ENCODE peak calls at places on chromosomes 5 and 9, in four cellular contexts. One of them, this sample, is unnamed.

GRCh38 chr9:95635986-95636600 is 119.3 kb upstream of the PTCH1 start:
- DNase-seq in HL-60: no peak
- DNase-seq in GM12891: no peak
- DNase-seq in K562: no peak
- DNase-seq in this sample: no peak

GRCh38 chr5:159905496-159905895 is 10.8 kb upstream of the ADRA1B start:
- DNase-seq in K562: no peak
- DNase-seq in GM12891: no peak
- DNase-seq in HL-60: no peak
- DNase-seq in this sample: no peak

GRCh38 chr5:175288048-175288621 is 155.8 kb downstream of the DRD1 start:
- DNase-seq in K562: no peak
- DNase-seq in HL-60: no peak
- DNase-seq in GM12891: no peak
- DNase-seq in this sample: no peak

GRCh38 chr5:173689713-173690360 is 73.4 kb upstream of the BOD1 start:
- DNase-seq in GM12891: no peak
- DNase-seq in HL-60: no peak
- DNase-seq in K562: no peak
- DNase-seq in this sample: no peak

GRCh38 chr9:74379718-74380117 is 117.4 kb upstream of the RORB start:
- DNase-seq in K562: peak; percentile 20
- DNase-seq in HL-60: no peak
- DNase-seq in GM12891: no peak
- DNase-seq in this sample: no peak

GRCh38 chr9:120642129-120642528 is 62.2 kb upstream of the CDK5RAP2 start:
- DNase-seq in GM12891: no peak
- DNase-seq in K562: peak; percentile 62
- DNase-seq in HL-60: no peak
- DNase-seq in this sample: no peak

GRCh38 chr9:73743826-73744225 is 592.2 kb downstream of the ANXA1 start:
- DNase-seq in K562: no peak
- DNase-seq in GM12891: no peak
- DNase-seq in HL-60: no peak
- DNase-seq in this sample: no peak

GRCh38 chr5:39501403-39501802 is 76.6 kb upstream of the DAB2 start:
- DNase-seq in GM12891: no peak
- DNase-seq in HL-60: no peak
- DNase-seq in K562: no peak
- DNase-seq in this sample: no peak

GRCh38 chr9:99726758-99727157 is 94.9 kb upstream of the NR4A3 start:
- DNase-seq in GM12891: no peak
- DNase-seq in HL-60: no peak
- DNase-seq in K562: no peak
- DNase-seq in this sample: no peak

GRCh38 chr9:109171926-109172325 is 4.9 kb upstream of the FRRS1L start:
- DNase-seq in GM12891: no peak
- DNase-seq in K562: peak; percentile 29
- DNase-seq in HL-60: no peak
- DNase-seq in this sample: no peak

GRCh38 chr9:75146229-75146628 is 57.9 kb downstream of the OSTF1 start:
- DNase-seq in K562: no peak
- DNase-seq in HL-60: no peak
- DNase-seq in GM12891: no peak
- DNase-seq in this sample: no peak

GRCh38 chr5:64971538-64971937 is 202.8 kb downstream of the CWC27 start:
- DNase-seq in HL-60: no peak
- DNase-seq in K562: no peak
- DNase-seq in GM12891: no peak
- DNase-seq in this sample: no peak

GRCh38 chr5:141637693-141638419 is 1.1 kb downstream of the RELL2 start:
- DNase-seq in HL-60: peak; percentile 37
- DNase-seq in GM12891: peak; percentile 59
- DNase-seq in K562: peak; percentile 85
- DNase-seq in this sample: no peak

GRCh38 chr9:35645736-35646582 is 4.8 kb downstream of the SIT1 start:
- DNase-seq in GM12891: no peak
- DNase-seq in HL-60: no peak
- DNase-seq in K562: no peak
- DNase-seq in this sample: no peak

GRCh38 chr5:31719988-31720387 is 81.1 kb downstream of the PDZD2 start:
- DNase-seq in HL-60: no peak
- DNase-seq in K562: no peak
- DNase-seq in GM12891: no peak
- DNase-seq in this sample: no peak

GRCh38 chr9:93823245-93824072 is 131.7 kb downstream of the BARX1 start:
- DNase-seq in HL-60: no peak
- DNase-seq in K562: no peak
- DNase-seq in GM12891: no peak
- DNase-seq in this sample: no peak

GRCh38 chr9:16653491-16654407 is 216.7 kb downstream of the BNC2 start:
- DNase-seq in HL-60: no peak
- DNase-seq in K562: no peak
- DNase-seq in GM12891: no peak
- DNase-seq in this sample: no peak

GRCh38 chr9:137365552-137366444 is 57.2 kb downstream of the EXD3 start:
- DNase-seq in GM12891: no peak
- DNase-seq in HL-60: no peak
- DNase-seq in K562: no peak
- DNase-seq in this sample: no peak

GRCh38 chr9:81335879-81336421 is 353.4 kb downstream of the TLE1 start:
- DNase-seq in HL-60: no peak
- DNase-seq in GM12891: no peak
- DNase-seq in K562: no peak
- DNase-seq in this sample: no peak

GRCh38 chr5:16618138-16618897 is 1.5 kb upstream of the RETREG1 start:
- DNase-seq in HL-60: no peak
- DNase-seq in GM12891: no peak
- DNase-seq in K562: no peak
- DNase-seq in this sample: no peak

GRCh38 chr5:113505181-113505580 is 8.3 kb upstream of the YTHDC2 start:
- DNase-seq in HL-60: no peak
- DNase-seq in GM12891: no peak
- DNase-seq in K562: no peak
- DNase-seq in this sample: no peak

GRCh38 chr9:124496075-124496893 is 10.9 kb downstream of the NR5A1 start:
- DNase-seq in K562: no peak
- DNase-seq in GM12891: no peak
- DNase-seq in HL-60: no peak
- DNase-seq in this sample: no peak

GRCh38 chr9:97811534-97812246 is 41.3 kb upstream of the FOXE1 start:
- DNase-seq in K562: no peak
- DNase-seq in HL-60: no peak
- DNase-seq in GM12891: no peak
- DNase-seq in this sample: no peak
- TF ChIP-seq SPI1 in K562: no peak
- TF ChIP-seq SPI1 in HL-60: no peak
- TF ChIP-seq SPI1 in GM12891: no peak
- TF ChIP-seq SPI1 in this sample: no peak

GRCh38 chr5:149134778-149135169 is 6.5 kb upstream of the ABLIM3 start:
- DNase-seq in HL-60: no peak
- DNase-seq in K562: no peak
- DNase-seq in GM12891: no peak
- DNase-seq in this sample: no peak

GRCh38 chr5:149132474-149132873 is 8.8 kb upstream of the ABLIM3 start:
- DNase-seq in HL-60: no peak
- DNase-seq in K562: no peak
- DNase-seq in GM12891: no peak
- DNase-seq in this sample: no peak

GRCh38 chr5:149130932-149131273 is 10.4 kb upstream of the ABLIM3 start:
- DNase-seq in GM12891: no peak
- DNase-seq in K562: no peak
- DNase-seq in HL-60: no peak
- DNase-seq in this sample: no peak

GRCh38 chr5:149135536-149136201 is 5.6 kb upstream of the ABLIM3 start:
- DNase-seq in HL-60: no peak
- DNase-seq in GM12891: no peak
- DNase-seq in K562: no peak
- DNase-seq in this sample: no peak

GRCh38 chr5:149133795-149134777 is 7.2 kb upstream of the ABLIM3 start:
- DNase-seq in HL-60: no peak
- DNase-seq in GM12891: no peak
- DNase-seq in K562: peak; percentile 56
- DNase-seq in this sample: no peak
- TF ChIP-seq SPI1 in HL-60: no peak
- TF ChIP-seq SPI1 in GM12891: no peak
- TF ChIP-seq SPI1 in K562: no peak
- TF ChIP-seq SPI1 in this sample: no peak

DNA sequence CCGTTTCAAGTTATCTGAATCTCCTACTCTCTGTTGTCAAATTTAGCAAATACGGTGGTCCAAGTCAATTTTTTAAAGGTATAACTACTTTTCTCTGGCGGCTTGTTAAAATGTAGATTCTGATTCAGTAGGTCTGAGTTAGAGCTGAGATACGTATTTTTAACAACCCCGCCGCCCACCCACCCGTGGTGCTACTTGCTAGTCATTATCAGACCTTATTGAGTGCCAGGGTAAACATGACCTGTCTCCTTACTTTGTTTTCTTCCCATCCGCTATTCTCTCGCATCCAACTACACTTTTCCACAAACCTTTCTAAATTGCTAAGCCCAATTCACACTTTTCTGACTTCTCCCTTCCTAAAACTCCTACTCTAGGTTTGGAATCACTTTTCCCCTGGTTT is 694 bp upstream of the PLAA start:
- DNase-seq in K562: no peak
- DNase-seq in GM12891: no peak
- DNase-seq in HL-60: no peak
- DNase-seq in this sample: no peak
- TF ChIP-seq SPI1 in K562: no peak
- TF ChIP-seq SPI1 in GM12891: no peak
- TF ChIP-seq SPI1 in HL-60: no peak
- TF ChIP-seq SPI1 in this sample: no peak

DNA sequence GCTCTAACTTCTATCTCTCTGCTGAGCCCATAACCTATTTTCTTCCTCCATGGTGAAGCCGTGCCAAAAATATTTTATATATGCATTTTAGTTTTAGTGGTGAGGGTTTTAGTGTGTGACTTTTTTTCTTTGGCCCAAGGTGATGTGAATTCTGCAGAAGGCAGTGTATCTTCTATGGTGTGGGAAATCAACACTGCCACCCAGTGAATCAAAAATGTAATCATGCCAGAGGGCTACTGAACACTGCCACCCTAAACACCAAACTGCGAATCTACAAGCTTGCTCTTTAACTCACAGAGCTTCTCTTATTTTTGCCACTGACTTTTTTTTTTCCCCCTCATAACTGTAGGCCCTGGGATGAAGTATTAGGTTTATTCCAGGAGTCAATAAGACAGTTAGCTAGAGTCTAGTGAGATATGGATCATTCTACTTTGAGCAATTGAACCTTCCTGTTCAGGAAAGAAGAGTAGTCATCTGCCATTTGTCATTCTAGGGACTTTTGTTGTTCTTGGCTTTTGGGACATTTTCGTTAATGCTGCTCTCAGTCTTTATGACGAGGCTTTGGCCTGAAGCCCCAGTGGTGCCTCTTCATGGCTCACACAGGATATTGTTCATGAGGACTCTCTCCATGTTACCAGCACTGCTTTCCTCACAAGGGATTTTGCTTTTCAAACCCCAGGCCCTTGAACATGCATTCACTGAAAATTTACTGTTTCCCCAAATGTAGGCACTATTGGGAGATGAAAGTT is 53.1 kb downstream of the C7 start:
- DNase-seq in HL-60: no peak
- DNase-seq in GM12891: no peak
- DNase-seq in K562: no peak
- DNase-seq in this sample: no peak
- TF ChIP-seq SPI1 in HL-60: no peak
- TF ChIP-seq SPI1 in GM12891: no peak
- TF ChIP-seq SPI1 in K562: no peak
- TF ChIP-seq SPI1 in this sample: no peak

DNA sequence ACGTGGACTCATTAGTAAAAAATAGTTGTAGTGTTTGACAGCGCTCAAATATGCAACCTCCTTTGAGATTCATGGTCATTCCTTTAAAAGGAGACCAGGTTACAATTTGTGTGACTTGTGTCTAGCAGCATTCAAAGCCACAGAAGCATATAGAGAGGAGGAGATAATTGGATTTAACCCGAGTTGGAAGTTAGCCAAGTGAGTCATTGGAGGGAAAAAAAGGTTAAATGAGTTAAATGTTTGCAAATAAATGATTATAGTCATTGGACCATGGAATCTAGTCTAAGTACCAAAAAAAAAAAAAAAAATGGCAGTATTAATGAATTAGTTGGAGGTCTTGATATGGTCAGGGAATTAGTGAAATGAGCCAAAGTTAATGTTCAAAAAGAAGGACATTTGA is 91.0 kb downstream of the ITGA1 start:
- DNase-seq in HL-60: no peak
- DNase-seq in GM12891: no peak
- DNase-seq in K562: no peak
- DNase-seq in this sample: no peak
- TF ChIP-seq SPI1 in HL-60: no peak
- TF ChIP-seq SPI1 in GM12891: no peak
- TF ChIP-seq SPI1 in K562: no peak
- TF ChIP-seq SPI1 in this sample: no peak

This sample was measured in GM12878.